ENCODE peak calls at places on chromosomes 1 and 21, in nine cellular contexts. V, H, I, T, D, E, M, A and R are unnamed samples.

GRCh38 chr1:50553921-50554320 is 130.7 kb upstream of the DMRTA2 start:
- DNase-seq in T (no peak), H (peak; percentile 14), M (no peak), V (no peak), E (no peak), A (no peak), I (no peak), D (no peak), R (no peak)

GRCh38 chr1:190226006-190226405 is 251.7 kb downstream of the BRINP3 start:
- DNase-seq in H (no peak), I (peak; percentile 3), D (no peak), V (no peak), E (no peak), M (no peak), T (no peak), A (no peak), R (no peak)

GRCh38 chr1:76288758-76289483 is 214.4 kb downstream of the ST6GALNAC3 start:
- DNase-seq in A (no peak), I (no peak), T (no peak), V (no peak), H (no peak), E (no peak), M (no peak), D (no peak), R (no peak)

GRCh38 chr21:44766818-44767354 is 34.7 kb downstream of the UBE2G2 start:
- DNase-seq in E (no peak), D (no peak), T (no peak), A (no peak), M (no peak), I (no peak), H (no peak), V (no peak), R (no peak)

GRCh38 chr1:3049164-3049563 is 19.8 kb upstream of the PRDM16 start:
- DNase-seq in E (no peak), V (no peak), M (no peak), I (no peak), T (peak; percentile 82), H (no peak), A (no peak), D (no peak), R (no peak)

GRCh38 chr1:226603030-226603960 is 54.7 kb downstream of the STUM start:
- DNase-seq in V (peak; percentile 68), T (peak; percentile 95), D (peak; percentile 64), A (no peak), I (peak; percentile 80), E (peak; percentile 85), H (peak; percentile 13), M (peak; percentile 35), R (no peak)

GRCh38 chr1:92476071-92476607 is 10.6 kb downstream of the GFI1 start:
- DNase-seq in H (no peak), T (no peak), I (no peak), M (peak; percentile 14), V (no peak), D (no peak), E (no peak), A (peak; percentile 42), R (no peak)

GRCh38 chr1:234687011-234687410 is 77.0 kb upstream of the IRF2BP2 start:
- DNase-seq in D (no peak), M (no peak), H (no peak), E (no peak), V (no peak), A (no peak), T (no peak), I (no peak), R (no peak)

GRCh38 chr1:110460253-110461220 is 9.6 kb downstream of the PROK1 start:
- DNase-seq in D (peak; percentile 64), M (peak; percentile 83), I (peak; percentile 84), T (peak; percentile 95), E (peak; percentile 98), V (peak; percentile 70), A (peak; percentile 82), H (peak; percentile 71), R (peak; percentile 38)

GRCh38 chr1:93605812-93606512 is 75.7 kb downstream of the BCAR3 start:
- DNase-seq in T (peak; percentile 26), E (no peak), A (no peak), I (peak; percentile 89), D (peak; percentile 94), H (peak; percentile 95), V (no peak), M (no peak), R (no peak)